ENCODE peak calls at places on chromosomes 13 and 19, in four cellular contexts. One of them, this sample, is unnamed. For H3K4me1, the result is how much of the 10 kb centered on the place peaks cover.

GRCh38 chr13:84648069-84648640 is 765.9 kb upstream of the SLITRK1 start:
- DNase-seq in HCT116: no peak
- DNase-seq in HepG2: no peak
- DNase-seq in K562: no peak
- DNase-seq in this sample: no peak

GRCh38 chr13:24087611-24088235 is 72.8 kb upstream of the SPATA13 start:
- DNase-seq in HCT116: no peak
- DNase-seq in HepG2: peak
- DNase-seq in K562: peak
- DNase-seq in this sample: no peak

GRCh38 chr13:40549500-40550094 is 116.8 kb downstream of the FOXO1 start:
- DNase-seq in HCT116: no peak
- DNase-seq in HepG2: peak
- DNase-seq in K562: no peak
- DNase-seq in this sample: no peak

GRCh38 chr19:1992759-1993260 is 22.7 kb downstream of the BTBD2 start:
- DNase-seq in HCT116: no peak
- DNase-seq in HepG2: no peak
- DNase-seq in K562: peak
- DNase-seq in this sample: no peak

GRCh38 chr19:926595-927043 is 784 bp downstream of the ARID3A start:
- DNase-seq in HCT116: no peak
- DNase-seq in HepG2: no peak
- DNase-seq in K562: peak
- DNase-seq in this sample: no peak

GRCh38 chr13:88281846-88282245 is 610.7 kb downstream of the SLITRK5 start:
- DNase-seq in HCT116: no peak
- DNase-seq in HepG2: no peak
- DNase-seq in K562: no peak
- DNase-seq in this sample: no peak

GRCh38 chr13:31538067-31539042 is 201.0 kb upstream of the RXFP2 start:
- DNase-seq in HCT116: peak
- DNase-seq in HepG2: peak
- DNase-seq in K562: peak
- DNase-seq in this sample: no peak

GRCh38 chr13:67137044-67137735 is 92.9 kb downstream of the PCDH9 start:
- DNase-seq in HCT116: no peak
- DNase-seq in HepG2: no peak
- DNase-seq in K562: no peak
- DNase-seq in this sample: no peak

GRCh38 chr13:33367186-33367895 is 81.8 kb upstream of the STARD13 start:
- DNase-seq in HCT116: no peak
- DNase-seq in HepG2: no peak
- DNase-seq in K562: no peak
- DNase-seq in this sample: no peak

GRCh38 chr13:113934576-113934975 is 39.3 kb downstream of the C13orf46 start:
- DNase-seq in HCT116: no peak
- DNase-seq in HepG2: no peak
- DNase-seq in K562: no peak
- DNase-seq in this sample: no peak

GRCh38 chr13:22198656-22199217 is 527.9 kb downstream of the FGF9 start:
- DNase-seq in HCT116: no peak
- DNase-seq in HepG2: no peak
- DNase-seq in K562: no peak
- DNase-seq in this sample: no peak

GRCh38 chr19:48445256-48445605 is 552 bp upstream of the GRWD1 start:
- DNase-seq in HCT116: peak
- DNase-seq in HepG2: peak
- DNase-seq in K562: peak
- DNase-seq in this sample: no peak

GRCh38 chr19:55623130-55623868 is 1.1 kb downstream of the ZNF784 start:
- DNase-seq in HCT116: no peak
- DNase-seq in HepG2: no peak
- DNase-seq in K562: peak
- DNase-seq in this sample: no peak

GRCh38 chr13:30333601-30334000 is 26.2 kb upstream of the KATNAL1 start:
- DNase-seq in HCT116: no peak
- DNase-seq in HepG2: no peak
- DNase-seq in K562: no peak
- DNase-seq in this sample: no peak

GRCh38 chr13:30334663-30335386 is 27.5 kb upstream of the KATNAL1 start:
- DNase-seq in HCT116: peak
- DNase-seq in HepG2: peak
- DNase-seq in K562: peak
- DNase-seq in this sample: no peak

GRCh38 chr13:30329009-30329585 is 21.7 kb upstream of the KATNAL1 start:
- DNase-seq in HCT116: no peak
- DNase-seq in HepG2: no peak
- DNase-seq in K562: no peak
- DNase-seq in this sample: no peak

GRCh38 chr13:30331331-30331771 is 24.0 kb upstream of the KATNAL1 start:
- DNase-seq in HCT116: no peak
- DNase-seq in HepG2: no peak
- DNase-seq in K562: no peak
- DNase-seq in this sample: no peak

DNA sequence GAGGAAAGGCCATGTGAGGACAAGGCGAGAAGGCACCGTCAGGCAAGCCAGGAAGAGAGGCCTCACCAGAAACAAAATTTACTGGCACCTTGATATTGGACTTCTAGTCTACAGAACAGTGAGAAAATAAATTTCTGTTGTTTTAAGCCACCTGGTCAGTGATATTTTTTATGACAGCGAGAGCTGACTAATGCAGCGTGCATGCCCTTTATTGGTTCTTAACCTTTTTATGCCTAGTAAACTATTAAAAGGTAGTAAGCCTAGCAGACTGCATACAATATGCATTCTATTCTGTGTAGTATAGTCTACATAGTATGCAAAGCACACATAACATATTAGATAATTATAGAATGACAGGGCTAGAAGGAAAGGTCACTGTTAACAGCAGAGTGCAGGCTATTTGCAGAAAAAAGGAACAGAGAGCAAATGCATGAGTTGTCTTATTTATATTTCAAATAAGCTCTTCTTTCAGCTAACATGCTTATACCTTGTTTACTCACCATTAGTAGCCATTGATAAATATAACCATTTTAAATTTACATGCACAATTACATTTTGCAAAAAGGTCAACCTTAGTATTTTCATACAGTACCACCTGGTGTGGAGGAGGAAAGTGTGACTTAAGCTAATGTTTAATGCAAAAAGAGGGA is 25.3 kb upstream of the KATNAL1 start:
- DNase-seq in HCT116: no peak
- DNase-seq in HepG2: no peak
- DNase-seq in K562: no peak
- DNase-seq in this sample: no peak
- H3K4me1 ChIP-seq in HCT116: half or more
- H3K4me1 ChIP-seq in HepG2: under half
- H3K4me1 ChIP-seq in K562: under half
- H3K4me1 ChIP-seq in this sample: under half

GRCh38 chr19:44892932-44893331 is 1.9 kb downstream of the TOMM40 start:
- DNase-seq in HCT116: no peak
- DNase-seq in HepG2: no peak
- DNase-seq in K562: no peak
- DNase-seq in this sample: no peak

GRCh38 chr19:44891016-44891882 is at the start of gene TOMM40:
- DNase-seq in HCT116: no peak
- DNase-seq in HepG2: peak
- DNase-seq in K562: no peak
- DNase-seq in this sample: no peak

GRCh38 chr19:44889830-44890365 is 1.2 kb upstream of the TOMM40 start:
- DNase-seq in HCT116: no peak
- DNase-seq in HepG2: peak
- DNase-seq in K562: no peak
- DNase-seq in this sample: no peak

GRCh38 chr19:44887648-44888047 is 3.4 kb upstream of the TOMM40 start:
- DNase-seq in HCT116: no peak
- DNase-seq in HepG2: no peak
- DNase-seq in K562: no peak
- DNase-seq in this sample: no peak

GRCh38 chr19:44890366-44891015 is 563 bp upstream of the TOMM40 start:
- DNase-seq in HCT116: peak
- DNase-seq in HepG2: peak
- DNase-seq in K562: peak
- DNase-seq in this sample: peak
- TF ChIP-seq TCF7L2 in HCT116: peak
- TF ChIP-seq TCF7L2 in HepG2: no peak
- TF ChIP-seq TCF7L2 in K562: peak
- TF ChIP-seq TCF7L2 in this sample: peak

DNA sequence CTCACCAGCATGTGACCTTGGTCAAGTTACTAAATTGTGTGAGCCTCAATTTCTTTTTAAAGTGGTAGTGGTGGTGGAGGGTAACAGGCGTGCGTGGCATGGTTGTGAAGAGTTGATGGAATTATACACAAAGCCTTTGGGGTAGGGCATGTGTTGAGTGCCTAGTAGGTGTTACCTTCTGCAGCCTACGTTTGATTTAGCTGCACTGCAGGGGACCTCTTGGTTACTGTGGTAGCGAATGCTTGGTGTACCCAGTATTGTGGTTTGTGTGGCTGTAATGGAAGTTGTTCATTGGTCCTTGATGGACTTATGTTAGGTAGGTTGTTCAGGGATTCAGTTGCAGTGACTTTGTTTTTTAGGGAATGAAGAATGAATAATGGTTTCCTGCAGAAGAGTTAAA is 24.6 kb downstream of the PRAM1 start:
- DNase-seq in HCT116: no peak
- DNase-seq in HepG2: no peak
- DNase-seq in K562: no peak
- DNase-seq in this sample: no peak
- H3K4me1 ChIP-seq in HCT116: under half
- H3K4me1 ChIP-seq in HepG2: under half
- H3K4me1 ChIP-seq in K562: under half
- H3K4me1 ChIP-seq in this sample: under half

GRCh38 chr13:30395192-30396158 is 26.8 kb upstream of the UBE2L5 start:
- DNase-seq in HCT116: peak
- DNase-seq in HepG2: peak
- DNase-seq in K562: peak
- DNase-seq in this sample: peak

GRCh38 chr13:30400376-30400775 is 21.9 kb upstream of the UBE2L5 start:
- DNase-seq in HCT116: no peak
- DNase-seq in HepG2: no peak
- DNase-seq in K562: no peak
- DNase-seq in this sample: no peak

GRCh38 chr13:30394798-30395191 is 27.5 kb upstream of the UBE2L5 start:
- DNase-seq in HCT116: no peak
- DNase-seq in HepG2: no peak
- DNase-seq in K562: no peak
- DNase-seq in this sample: no peak

GRCh38 chr13:30398601-30399072 is 23.7 kb upstream of the UBE2L5 start:
- DNase-seq in HCT116: no peak
- DNase-seq in HepG2: peak
- DNase-seq in K562: no peak
- DNase-seq in this sample: no peak

DNA sequence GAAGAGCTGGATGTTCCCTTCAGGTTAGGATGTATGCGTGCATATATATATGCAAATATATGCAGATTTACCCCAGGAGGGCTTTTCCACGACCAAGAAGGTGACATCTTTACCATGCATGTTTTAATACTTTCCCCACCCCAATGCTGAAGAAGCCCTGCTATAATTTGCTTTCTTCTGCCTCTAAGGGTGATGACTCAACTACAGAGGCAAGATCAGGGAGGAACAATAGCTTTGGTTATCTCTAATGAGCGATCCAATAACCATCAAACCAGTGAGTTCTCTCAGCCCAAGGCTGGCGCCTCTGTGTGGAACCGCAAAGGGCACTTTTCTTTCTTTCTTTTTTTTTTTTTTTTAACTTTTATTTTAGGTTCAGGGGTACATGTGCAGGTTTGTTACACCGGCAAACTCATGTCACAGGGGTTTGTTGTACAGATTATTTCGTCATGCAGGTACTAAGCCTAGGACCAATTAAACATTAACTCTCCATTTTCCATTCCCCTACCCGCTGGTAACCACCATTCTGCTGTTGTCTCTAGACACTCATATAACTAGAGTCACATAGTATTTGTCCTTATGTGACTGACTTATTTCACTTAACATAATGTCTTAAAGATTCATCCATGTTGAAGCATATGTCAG is 25.7 kb upstream of the UBE2L5 start:
- DNase-seq in HCT116: no peak
- DNase-seq in HepG2: no peak
- DNase-seq in K562: no peak
- DNase-seq in this sample: no peak
- TF ChIP-seq TCF7L2 in HCT116: no peak
- TF ChIP-seq TCF7L2 in HepG2: no peak
- TF ChIP-seq TCF7L2 in K562: no peak
- TF ChIP-seq TCF7L2 in this sample: no peak

GRCh38 chr13:103036268-103036667 is 29.9 kb downstream of the SLC10A2 start:
- DNase-seq in HCT116: no peak
- DNase-seq in HepG2: no peak
- DNase-seq in K562: no peak
- DNase-seq in this sample: no peak

GRCh38 chr13:103029798-103030197 is 36.4 kb downstream of the SLC10A2 start:
- DNase-seq in HCT116: no peak
- DNase-seq in HepG2: no peak
- DNase-seq in K562: no peak
- DNase-seq in this sample: no peak

GRCh38 chr13:103030776-103031175 is 35.4 kb downstream of the SLC10A2 start:
- DNase-seq in HCT116: no peak
- DNase-seq in HepG2: no peak
- DNase-seq in K562: no peak
- DNase-seq in this sample: no peak

GRCh38 chr13:103033999-103034398 is 32.2 kb downstream of the SLC10A2 start:
- DNase-seq in HCT116: no peak
- DNase-seq in HepG2: no peak
- DNase-seq in K562: no peak
- DNase-seq in this sample: no peak

DNA sequence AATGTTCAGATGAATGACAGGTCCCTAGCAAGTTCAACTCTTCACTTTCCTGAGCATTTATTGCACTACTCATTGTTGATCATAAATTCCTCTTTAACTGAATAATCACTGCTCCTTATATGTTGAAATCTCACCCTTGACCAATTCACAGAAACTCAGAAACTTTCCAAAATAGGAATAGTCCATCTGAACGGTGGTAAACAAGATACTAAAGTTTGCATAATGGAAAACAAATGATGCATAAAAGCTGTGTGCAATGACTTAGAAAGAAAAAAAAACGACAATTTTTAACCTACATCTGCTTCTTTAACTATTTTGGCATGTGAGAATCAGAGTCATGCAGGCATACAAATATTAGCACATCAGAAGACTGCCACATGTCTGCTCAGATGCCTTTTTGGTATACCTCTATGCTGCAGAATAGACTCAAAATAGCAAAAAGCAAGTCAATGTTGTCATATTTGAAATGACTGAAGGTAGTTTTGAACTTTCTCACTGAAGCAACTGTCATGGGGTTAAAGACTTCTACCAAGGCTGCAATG is 34.8 kb downstream of the SLC10A2 start:
- DNase-seq in HCT116: no peak
- DNase-seq in HepG2: no peak
- DNase-seq in K562: no peak
- DNase-seq in this sample: no peak
- H3K4me1 ChIP-seq in HCT116: under half
- H3K4me1 ChIP-seq in HepG2: under half
- H3K4me1 ChIP-seq in K562: under half
- H3K4me1 ChIP-seq in this sample: under half

GRCh38 chr13:99027260-99027659 is 49.4 kb upstream of the DOCK9 start:
- DNase-seq in HCT116: no peak
- DNase-seq in HepG2: no peak
- DNase-seq in K562: peak
- DNase-seq in this sample: no peak
- TF ChIP-seq TCF7L2 in HCT116: no peak
- TF ChIP-seq TCF7L2 in HepG2: no peak
- TF ChIP-seq TCF7L2 in K562: no peak
- TF ChIP-seq TCF7L2 in this sample: no peak